ENCODE peak calls at places on chromosomes 5 and 9, in four cellular contexts. Y, M, V and H are unnamed samples.

GRCh38 chr9:87570000-87570834 is 72.5 kb downstream of the DAPK1 start:
- DNase-seq in Y (no peak), M (no peak), V (no peak), H (no peak)

GRCh38 chr5:115439639-115440038 is 104.9 kb downstream of the FEM1C start:
- DNase-seq in Y (no peak), M (no peak), V (no peak), H (no peak)

GRCh38 chr5:58447231-58447630 is 12.7 kb downstream of the PLK2 start:
- DNase-seq in Y (no peak), M (no peak), V (no peak), H (no peak)

GRCh38 chr5:143400541-143401252 is 2.8 kb downstream of the NR3C1 start:
- DNase-seq in Y (no peak), M (no peak), V (no peak), H (no peak)

GRCh38 chr5:146675700-146676099 is 159.7 kb upstream of the GPR151 start:
- DNase-seq in Y (no peak), M (no peak), V (no peak), H (no peak)

GRCh38 chr9:128731093-128731492 is 7.2 kb upstream of the ZDHHC12 start:
- DNase-seq in Y (no peak), M (no peak), V (no peak), H (no peak)

GRCh38 chr5:133824661-133825254 is 143.7 kb downstream of the C5orf15 start:
- DNase-seq in Y (no peak), M (no peak), V (no peak), H (peak; percentile 44)

GRCh38 chr5:94021246-94021645 is 279.8 kb upstream of the POU5F2 start:
- DNase-seq in Y (no peak), M (no peak), V (no peak), H (no peak)

GRCh38 chr5:31232273-31232888 is 38.9 kb downstream of the CDH6 start:
- DNase-seq in Y (no peak), M (no peak), V (no peak), H (peak; percentile 2)

GRCh38 chr5:172335721-172336120 is 52.2 kb upstream of the UBTD2 start:
- DNase-seq in Y (no peak), M (no peak), V (no peak), H (no peak)

DNA sequence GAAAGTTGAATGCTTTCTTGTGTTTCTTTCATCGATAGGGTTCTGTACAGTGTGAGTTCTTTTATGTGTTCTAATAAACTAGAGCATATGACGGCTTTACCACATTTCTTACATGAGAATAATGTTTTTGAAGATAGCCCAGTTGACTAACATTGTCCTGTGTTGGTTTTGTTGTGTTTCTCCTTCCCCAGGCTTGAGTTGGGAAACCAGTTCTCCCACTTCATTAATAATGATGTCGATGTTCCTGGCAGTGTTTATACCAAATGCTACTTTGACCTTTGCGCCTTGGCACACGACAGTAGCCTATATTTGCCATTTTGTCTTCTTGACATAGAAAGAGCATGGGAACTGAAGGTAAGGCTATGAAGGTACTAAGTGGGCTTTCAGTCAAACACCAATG is 14.4 kb upstream of the ZNF782 start:
- DNase-seq in Y (peak; percentile 38), M (no peak), V (no peak), H (no peak)
- TF ChIP-seq POLR2A in Y (no peak), M (no peak), V (no peak), H (no peak)

GRCh38 chr5:126868961-126869451 is 92.1 kb downstream of the LMNB1 start:
- DNase-seq in Y (no peak), M (peak; percentile 71), V (no peak), H (peak; percentile 37)
- TF ChIP-seq POLR2AphosphoS5 in Y (no peak), M (peak; percentile 39), V (peak; percentile 46), H (no peak)

GRCh38 chr5:108381955-108382783 is at the start of gene FBXL17:
- DNase-seq in Y (peak; percentile 85), M (peak; percentile 89), V (peak; percentile 99), H (peak; percentile 56)
- TF ChIP-seq POLR2A in Y (peak; percentile 88), M (peak; percentile 81), V (peak; percentile 50), H (peak; percentile 82)

DNA sequence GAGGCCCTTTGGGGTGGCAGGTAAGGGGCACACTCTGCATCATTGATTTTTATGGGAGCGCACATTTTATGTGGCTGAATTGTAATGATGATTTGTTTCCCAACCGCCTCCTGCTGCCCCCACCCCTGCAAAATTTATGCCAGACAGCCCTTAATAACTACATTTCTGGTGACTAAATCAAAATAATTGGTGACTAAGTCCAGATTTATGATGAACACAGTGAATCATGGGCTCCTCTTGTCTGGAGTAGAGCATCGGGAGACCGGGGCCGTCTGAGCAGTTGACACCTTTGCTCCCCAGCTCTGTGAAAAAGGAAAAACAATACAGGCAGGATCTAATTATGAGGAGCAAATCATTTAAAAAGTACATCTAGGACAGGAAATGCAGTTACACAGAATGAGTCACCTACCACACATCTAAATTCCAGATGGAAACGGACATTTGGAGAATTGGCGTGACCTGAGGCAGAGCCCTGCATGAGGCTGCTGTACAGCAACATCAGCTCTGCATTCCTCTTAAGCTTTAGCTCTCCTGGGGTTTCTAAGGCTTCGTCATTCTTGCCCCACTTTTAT is 58.9 kb downstream of the DOCK2 start:
- DNase-seq in Y (no peak), M (no peak), V (no peak), H (no peak)
- TF ChIP-seq POLR2AphosphoS5 in Y (no peak), M (no peak), V (no peak), H (no peak)

GRCh38 chr9:21404146-21404545 is 4.8 kb upstream of the IFNA8 start:
- DNase-seq in Y (no peak), M (no peak), V (no peak), H (no peak)

GRCh38 chr9:21398955-21399489 is 9.9 kb upstream of the IFNA8 start:
- DNase-seq in Y (no peak), M (no peak), V (no peak), H (no peak)

DNA sequence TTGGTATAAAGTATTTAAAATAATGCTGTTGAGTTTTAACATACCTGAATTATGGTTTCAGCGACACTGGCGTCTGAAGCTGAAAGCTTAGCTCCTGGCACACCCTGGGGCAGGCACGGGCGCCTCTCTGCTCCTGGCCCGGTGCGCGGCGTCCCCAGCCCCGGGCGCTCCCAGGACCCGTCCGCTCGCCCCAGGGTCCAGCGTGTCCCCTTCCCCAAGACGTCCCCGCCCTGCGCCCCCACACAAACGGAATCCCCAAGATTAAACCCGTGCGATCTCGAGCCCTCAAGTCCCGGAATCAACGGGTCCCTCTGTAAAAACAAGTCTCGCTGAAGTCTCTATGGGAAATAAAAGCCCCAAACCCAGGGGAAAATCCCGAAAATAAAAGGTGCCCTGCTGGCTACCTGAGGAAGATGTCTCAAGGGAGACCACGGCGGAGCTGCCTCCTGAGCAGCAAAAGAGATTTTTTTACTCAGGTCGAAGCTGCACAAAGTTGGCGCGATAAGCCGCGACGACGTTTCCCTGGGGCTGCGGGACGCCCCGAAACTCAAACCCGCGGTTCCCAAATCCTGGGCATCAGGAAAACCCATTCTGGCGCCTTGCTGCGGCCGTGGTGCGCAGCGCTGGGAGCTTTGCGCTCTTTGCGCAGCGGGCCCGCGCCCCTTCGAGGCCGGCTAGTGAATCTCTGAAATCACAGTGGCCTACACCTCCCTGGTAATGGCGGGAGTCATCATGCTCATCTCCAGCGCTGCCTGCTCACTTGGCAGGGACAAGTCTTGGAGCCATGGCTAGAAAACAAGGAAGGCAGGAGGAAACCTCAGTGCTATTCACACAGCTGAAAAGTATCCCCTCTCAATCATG is 6.3 kb upstream of the IFNA8 start:
- DNase-seq in Y (no peak), M (peak; percentile 82), V (peak; percentile 76), H (peak; percentile 21)
- TF ChIP-seq POLR2A in Y (no peak), M (no peak), V (no peak), H (no peak)

GRCh38 chr9:112074250-112075008 is 100.7 kb downstream of the SUSD1 start:
- DNase-seq in Y (peak; percentile 64), M (peak; percentile 64), V (no peak), H (no peak)
- TF ChIP-seq POLR2AphosphoS5 in Y (peak; percentile 27), M (no peak), V (peak; percentile 64), H (no peak)

GRCh38 chr9:136693490-136694162 is 6.4 kb upstream of the AGPAT2 start:
- DNase-seq in Y (no peak), M (peak; percentile 45), V (no peak), H (no peak)
- TF ChIP-seq POLR2A in Y (no peak), M (no peak), V (no peak), H (no peak)

DNA sequence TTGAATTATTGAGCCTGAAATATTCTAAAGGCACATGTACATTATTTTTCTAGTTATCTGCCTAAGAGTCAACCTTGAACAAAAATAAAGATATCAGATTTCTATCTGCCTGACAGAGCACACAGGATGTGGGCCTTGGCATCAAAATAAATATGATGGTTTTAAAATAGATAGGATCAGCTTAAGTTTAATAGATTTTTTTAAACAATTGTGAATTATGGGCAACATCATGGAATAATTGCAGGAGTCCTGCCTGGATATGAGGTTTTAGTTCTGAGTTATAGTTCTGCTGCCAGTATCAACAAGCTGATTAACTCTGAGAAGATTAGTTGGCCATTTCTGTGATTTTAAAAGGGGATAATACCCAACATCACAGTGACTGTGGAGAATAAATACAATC is 107.0 kb upstream of the PCA3 start:
- DNase-seq in Y (no peak), M (no peak), V (no peak), H (no peak)
- TF ChIP-seq POLR2AphosphoS5 in Y (no peak), M (no peak), V (no peak), H (no peak)

GRCh38 chr9:33506626-33507370 is 17.3 kb upstream of the ANKRD18B start:
- DNase-seq in Y (no peak), M (no peak), V (no peak), H (no peak)

GRCh38 chr9:33510264-33511183 is 13.5 kb upstream of the ANKRD18B start:
- DNase-seq in Y (peak; percentile 57), M (peak; percentile 71), V (peak; percentile 84), H (peak; percentile 4)
- TF ChIP-seq POLR2A in Y (peak; percentile 44), M (peak; percentile 81), V (no peak), H (no peak)

GRCh38 chr9:35340046-35340445 is 149.9 kb upstream of the RUSC2 start:
- DNase-seq in Y (no peak), M (no peak), V (no peak), H (no peak)

GRCh38 chr9:35333551-35333950 is 156.4 kb upstream of the RUSC2 start:
- DNase-seq in Y (no peak), M (no peak), V (no peak), H (no peak)

GRCh38 chr9:35338561-35339274 is 151.2 kb upstream of the RUSC2 start:
- DNase-seq in Y (peak; percentile 76), M (no peak), V (no peak), H (no peak)

GRCh38 chr9:35338086-35338485 is 151.8 kb upstream of the RUSC2 start:
- DNase-seq in Y (no peak), M (no peak), V (no peak), H (no peak)

DNA sequence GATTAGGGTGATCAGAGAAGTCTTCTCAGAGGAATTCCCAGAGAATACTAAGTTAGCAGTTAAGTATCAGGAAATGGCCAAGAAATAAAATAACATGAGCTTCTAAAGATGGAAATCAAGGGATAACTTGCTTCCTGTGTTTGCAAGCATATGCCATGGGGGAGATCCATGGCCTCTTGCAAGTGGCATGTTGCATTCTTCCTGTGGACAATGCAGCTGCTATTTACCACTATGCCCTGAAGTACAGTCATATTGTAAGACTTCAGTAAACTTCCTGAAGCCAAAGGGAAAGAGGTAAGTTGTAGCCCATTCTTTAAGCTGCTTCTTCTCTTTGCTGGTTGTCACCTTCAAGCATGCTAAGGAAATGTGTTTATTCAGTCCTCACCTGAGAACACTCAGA is 154.7 kb upstream of the RUSC2 start:
- DNase-seq in Y (no peak), M (no peak), V (no peak), H (no peak)
- TF ChIP-seq POLR2AphosphoS5 in Y (no peak), M (no peak), V (no peak), H (no peak)